ENCODE peak calls at places on chromosomes 1 and 21, in nine cellular contexts. C, K, L, E, Z, O, N, X and V are unnamed samples.

GRCh38 chr1:96370752-96371151 is 350.8 kb upstream of the PTBP2 start:
- DNase-seq in C (no peak), K (no peak), L (no peak), E (no peak), Z (no peak), O (no peak), N (no peak), X (no peak), V (no peak)

GRCh38 chr1:174407705-174408104 is 40.1 kb upstream of the GPR52 start:
- DNase-seq in C (no peak), K (no peak), L (no peak), E (no peak), Z (no peak), O (no peak), N (no peak), X (no peak), V (no peak)

GRCh38 chr1:30514945-30515344 is 208.4 kb downstream of the MATN1 start:
- DNase-seq in C (no peak), K (peak), L (no peak), E (no peak), Z (no peak), O (no peak), N (no peak), X (no peak), V (no peak)

GRCh38 chr1:205325334-205325884 is 3.9 kb upstream of the NUAK2 start:
- DNase-seq in C (peak), K (no peak), L (peak), E (peak), Z (peak), O (no peak), N (no peak), X (peak), V (no peak)

GRCh38 chr1:36894824-36895223 is 139.5 kb downstream of the GRIK3 start:
- DNase-seq in C (no peak), K (no peak), L (no peak), E (no peak), Z (no peak), O (no peak), N (no peak), X (no peak), V (no peak)

GRCh38 chr1:245330951-245331350 is 176.2 kb downstream of the KIF26B start:
- DNase-seq in C (no peak), K (no peak), L (peak), E (no peak), Z (no peak), O (no peak), N (no peak), X (no peak), V (no peak)

GRCh38 chr1:4749406-4749805 is 95.0 kb downstream of the AJAP1 start:
- DNase-seq in C (no peak), K (no peak), L (no peak), E (no peak), Z (no peak), O (no peak), N (no peak), X (no peak), V (no peak)

GRCh38 chr1:161158316-161159016 is 834 bp upstream of the USP21 start:
- DNase-seq in C (no peak), K (no peak), L (no peak), E (no peak), Z (no peak), O (no peak), N (no peak), X (no peak), V (no peak)

GRCh38 chr1:119276558-119276957 is 92.0 kb upstream of the HAO2 start:
- DNase-seq in C (no peak), K (no peak), L (peak), E (peak), Z (no peak), O (no peak), N (no peak), X (no peak), V (no peak)

GRCh38 chr1:167429612-167430011 is 88.7 kb downstream of the CD247 start:
- DNase-seq in C (no peak), K (no peak), L (no peak), E (no peak), Z (no peak), O (no peak), N (no peak), X (no peak), V (no peak)

GRCh38 chr1:70706381-70707173 is 295.5 kb downstream of the CTH start:
- DNase-seq in C (no peak), K (no peak), L (peak), E (no peak), Z (no peak), O (no peak), N (no peak), X (no peak), V (no peak)

GRCh38 chr1:172895050-172895460 is 155.7 kb downstream of the TNFSF18 start:
- DNase-seq in C (no peak), K (no peak), L (no peak), E (no peak), Z (peak), O (no peak), N (no peak), X (no peak), V (no peak)

GRCh38 chr21:45642122-45642813 is 1.3 kb upstream of the PCBP3 start:
- DNase-seq in C (no peak), K (peak), L (peak), E (no peak), Z (no peak), O (no peak), N (no peak), X (no peak), V (no peak)

GRCh38 chr1:207499573-207499972 is 3.6 kb downstream of the CR1 start:
- DNase-seq in C (peak), K (peak), L (peak), E (peak), Z (peak), O (no peak), N (peak), X (peak), V (peak)

GRCh38 chr1:218671573-218671972 is 326.4 kb downstream of the TGFB2 start:
- DNase-seq in C (no peak), K (no peak), L (peak), E (no peak), Z (no peak), O (no peak), N (no peak), X (no peak), V (no peak)

GRCh38 chr1:18161690-18162089 is 54.1 kb downstream of the IGSF21 start:
- DNase-seq in C (no peak), K (no peak), L (no peak), E (no peak), Z (no peak), O (no peak), N (no peak), X (no peak), V (no peak)

GRCh38 chr1:209655412-209655811 is 3.2 kb upstream of the LAMB3 start:
- DNase-seq in C (no peak), K (no peak), L (no peak), E (no peak), Z (no peak), O (no peak), N (no peak), X (no peak), V (no peak)

GRCh38 chr1:174074757-174075156 is 52.6 kb upstream of the RC3H1 start:
- DNase-seq in C (no peak), K (no peak), L (no peak), E (no peak), Z (peak), O (no peak), N (no peak), X (no peak), V (no peak)

GRCh38 chr1:44819594-44820327 is 11.4 kb downstream of the BTBD19 start:
- DNase-seq in C (peak), K (peak), L (peak), E (peak), Z (peak), O (no peak), N (peak), X (peak), V (peak)
- TF ChIP-seq CTCF in C (peak), K (peak), L (peak), E (no peak), Z (no peak), O (no peak), N (no peak), X (no peak), V (no peak)

DNA sequence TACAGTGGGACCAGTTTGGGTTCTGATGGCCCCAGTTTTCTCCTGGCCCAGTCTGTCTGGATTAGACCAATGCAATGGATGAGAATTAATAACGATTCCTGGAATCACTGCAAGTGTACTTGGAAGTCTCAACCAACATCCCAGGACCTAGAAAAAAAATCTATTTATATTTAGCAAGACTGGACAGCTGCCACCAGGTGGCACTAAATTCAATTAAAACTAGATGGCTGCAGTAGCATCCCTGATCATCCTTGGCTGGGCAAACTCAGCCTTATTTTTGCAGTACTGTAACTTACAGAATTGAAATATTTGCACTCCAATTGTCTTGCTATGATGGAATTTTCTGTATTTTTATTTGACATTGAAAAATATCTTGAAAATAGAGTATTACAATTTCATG is 165.7 kb downstream of the NCAM2 start:
- DNase-seq in C (peak), K (no peak), L (peak), E (peak), Z (peak), O (no peak), N (no peak), X (no peak), V (no peak)
- TF ChIP-seq CTCF in C (peak), K (peak), L (peak), E (no peak), Z (peak), O (peak), N (peak), X (peak), V (no peak)

GRCh38 chr21:32279377-32279680 is 480 bp upstream of the MIS18A start:
- DNase-seq in C (no peak), K (no peak), L (no peak), E (no peak), Z (no peak), O (no peak), N (no peak), X (no peak), V (no peak)

GRCh38 chr21:32278068-32278467 is 781 bp downstream of the MIS18A start:
- DNase-seq in C (no peak), K (no peak), L (peak), E (no peak), Z (peak), O (no peak), N (no peak), X (no peak), V (no peak)

GRCh38 chr21:32276671-32277070 is 2.2 kb downstream of the MIS18A start:
- DNase-seq in C (no peak), K (no peak), L (no peak), E (no peak), Z (no peak), O (no peak), N (no peak), X (no peak), V (no peak)

GRCh38 chr21:32281531-32281930 is 2.7 kb upstream of the MIS18A start:
- DNase-seq in C (no peak), K (no peak), L (no peak), E (no peak), Z (no peak), O (no peak), N (no peak), X (no peak), V (no peak)

DNA sequence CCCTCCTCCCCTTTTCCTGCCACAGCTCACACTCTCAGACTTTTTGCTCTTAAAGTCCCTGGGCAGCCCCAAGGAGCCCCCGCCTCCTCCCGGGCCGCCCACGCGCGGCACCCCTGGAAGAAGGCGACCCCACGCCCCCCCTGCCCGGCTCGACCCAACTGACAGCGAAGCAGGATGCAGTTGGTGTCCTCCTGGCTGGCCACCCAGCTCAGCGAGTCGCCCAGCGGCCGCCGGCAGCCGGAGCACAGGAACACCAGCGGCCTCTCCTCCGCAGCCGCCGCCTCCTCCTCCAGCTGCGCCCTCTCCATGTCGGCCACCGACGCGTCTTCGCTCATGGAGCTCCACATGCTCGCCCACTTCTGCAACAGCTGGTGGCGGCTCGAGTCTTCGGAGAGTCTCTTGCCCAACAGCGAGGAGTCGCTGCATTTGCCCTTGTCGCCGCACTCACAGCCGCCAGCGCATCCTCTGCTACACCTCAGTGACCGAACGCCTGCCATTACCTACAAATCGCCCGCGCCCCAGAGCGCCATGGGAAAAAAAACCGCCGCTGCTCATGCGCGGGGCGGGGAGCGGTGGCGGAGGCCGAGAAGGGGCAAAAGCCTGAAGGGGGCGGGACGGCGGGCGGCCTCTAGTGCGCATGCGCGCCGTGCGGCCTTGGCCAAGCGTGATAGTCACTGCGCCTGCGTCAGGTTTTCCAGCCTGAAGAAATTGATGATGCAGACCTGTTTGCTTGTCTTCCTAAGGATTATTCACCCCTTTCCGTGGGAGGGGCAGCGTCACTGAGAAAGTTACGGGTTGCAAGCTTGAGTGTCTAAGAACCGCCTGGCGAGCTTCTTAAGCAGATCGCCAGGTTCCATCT is at the start of gene MIS18A:
- DNase-seq in C (peak), K (peak), L (peak), E (peak), Z (peak), O (peak), N (peak), X (peak), V (peak)
- TF ChIP-seq CTCF in C (peak), K (peak), L (peak), E (no peak), Z (peak), O (no peak), N (peak), X (no peak), V (no peak)

DNA sequence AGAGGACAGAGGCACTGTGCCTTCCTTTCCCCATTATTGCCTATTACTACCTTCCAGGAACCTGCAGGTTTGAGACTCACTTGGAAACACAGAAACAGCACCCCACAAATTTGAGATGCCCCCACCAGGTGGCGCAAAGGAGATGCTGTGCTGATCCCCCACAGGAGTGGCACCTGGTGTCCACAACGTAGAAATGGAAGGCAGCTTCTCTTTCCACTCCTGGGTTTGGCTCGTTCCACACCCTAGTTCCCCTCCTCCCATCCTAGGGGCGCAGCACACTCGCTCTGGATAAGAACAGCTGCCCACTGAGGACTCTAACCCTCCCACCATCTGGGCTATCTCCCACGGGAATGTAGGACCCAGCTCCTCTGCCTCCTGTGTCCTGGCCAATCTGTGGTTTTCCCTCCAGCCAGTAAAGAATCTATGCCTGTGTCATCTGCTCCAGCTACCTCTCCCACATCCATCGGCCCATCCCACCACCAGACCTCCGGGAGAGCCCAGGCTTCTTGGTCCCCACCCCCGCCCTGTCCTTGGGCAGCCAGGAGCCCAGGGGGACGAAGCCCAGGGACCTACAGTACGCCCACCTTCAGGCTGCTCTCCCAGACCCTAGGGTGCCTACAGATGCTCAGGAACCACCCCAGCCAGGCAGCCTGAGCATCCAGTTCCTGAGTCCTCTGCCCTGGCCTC is 663 bp downstream of the THBS3 start:
- DNase-seq in C (peak), K (peak), L (peak), E (peak), Z (peak), O (peak), N (peak), X (peak), V (peak)
- TF ChIP-seq CTCF in C (peak), K (peak), L (peak), E (peak), Z (peak), O (peak), N (peak), X (peak), V (peak)

GRCh38 chr1:38090796-38091195 is 44.2 kb upstream of the POU3F1 start:
- DNase-seq in C (no peak), K (peak), L (no peak), E (no peak), Z (no peak), O (no peak), N (no peak), X (no peak), V (no peak)

GRCh38 chr1:38085666-38086305 is 39.2 kb upstream of the POU3F1 start:
- DNase-seq in C (peak), K (peak), L (no peak), E (no peak), Z (no peak), O (no peak), N (peak), X (no peak), V (no peak)

GRCh38 chr1:38089712-38090360 is 43.2 kb upstream of the POU3F1 start:
- DNase-seq in C (no peak), K (peak), L (no peak), E (no peak), Z (no peak), O (no peak), N (no peak), X (no peak), V (no peak)

GRCh38 chr1:38087676-38088075 is 41.1 kb upstream of the POU3F1 start:
- DNase-seq in C (no peak), K (peak), L (no peak), E (no peak), Z (no peak), O (no peak), N (no peak), X (no peak), V (no peak)

DNA sequence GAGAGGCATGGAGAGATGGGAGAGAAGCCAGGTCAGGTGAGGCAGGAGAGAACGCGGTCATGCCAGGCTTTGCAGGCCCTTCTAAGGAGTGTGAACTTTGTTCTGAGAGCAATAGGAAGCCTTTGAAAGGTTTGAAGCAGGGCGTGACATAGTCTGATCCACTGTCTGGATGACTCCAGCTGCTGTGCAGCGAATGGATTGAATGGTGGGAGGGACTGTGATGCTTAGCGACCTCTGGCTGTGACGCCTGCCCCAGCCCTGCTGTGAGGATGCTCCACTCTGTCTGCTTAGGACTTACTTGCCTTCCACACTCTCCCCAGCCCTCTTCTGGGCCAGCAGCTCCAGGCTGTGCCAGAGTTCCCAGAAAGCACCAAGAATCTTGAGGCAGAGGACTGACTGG is 41.8 kb upstream of the POU3F1 start:
- DNase-seq in C (no peak), K (peak), L (peak), E (no peak), Z (no peak), O (no peak), N (no peak), X (no peak), V (no peak)
- TF ChIP-seq CTCF in C (no peak), K (no peak), L (no peak), E (no peak), Z (peak), O (no peak), N (no peak), X (no peak), V (no peak)